ENCODE peak calls at places on chromosomes 4 and X, in eight cellular contexts. Y, K, G, R, L, P, J and N are unnamed samples.

GRCh38 chr4:168408620-168409019 is 71.7 kb downstream of the DDX60L start:
- DNase-seq in Y (peak; percentile 88), K (peak; percentile 94), G (peak; percentile 50), R (no peak), L (no peak), P (no peak), J (no peak), N (no peak)

GRCh38 chr4:140213736-140214135 is 59.8 kb upstream of the MAML3 start:
- DNase-seq in Y (peak; percentile 51), K (peak; percentile 47), G (no peak), R (no peak), L (no peak), P (no peak), J (no peak), N (no peak)

GRCh38 chr4:6032249-6033244 is 14.3 kb upstream of the C4orf50 start:
- DNase-seq in Y (no peak), K (no peak), G (no peak), R (no peak), L (no peak), P (peak; percentile 29), J (no peak), N (no peak)

GRCh38 chr4:86542319-86543027 is 51.6 kb upstream of the PTPN13 start:
- DNase-seq in Y (no peak), K (no peak), G (no peak), R (no peak), L (no peak), P (no peak), J (no peak), N (no peak)

GRCh38 chr4:1167244-1167949 is 5.0 kb downstream of the SPON2 start:
- DNase-seq in Y (peak; percentile 31), K (peak; percentile 93), G (peak; percentile 88), R (peak; percentile 88), L (peak; percentile 96), P (peak; percentile 97), J (peak; percentile 89), N (peak; percentile 86)

GRCh38 chr4:113476800-113477199 is 284.7 kb downstream of the CAMK2D start:
- DNase-seq in Y (peak; percentile 86), K (peak; percentile 67), G (no peak), R (no peak), L (no peak), P (no peak), J (no peak), N (no peak)

GRCh38 chrX:49040376-49040955 is 2.7 kb downstream of the TFE3 start:
- DNase-seq in Y (no peak), K (peak; percentile 47), G (no peak), R (no peak), L (no peak), P (no peak), J (no peak), N (no peak)

GRCh38 chr4:101471201-101471600 is 123.9 kb upstream of the PPP3CA start:
- DNase-seq in Y (no peak), K (peak; percentile 5), G (no peak), R (no peak), L (no peak), P (no peak), J (no peak), N (no peak)

GRCh38 chrX:131944936-131945902 is 77.9 kb upstream of the STK26 start:
- DNase-seq in Y (no peak), K (no peak), G (no peak), R (no peak), L (no peak), P (no peak), J (no peak), N (no peak)

GRCh38 chr4:75321484-75321883 is 192.7 kb downstream of the RCHY1 start:
- DNase-seq in Y (no peak), K (no peak), G (no peak), R (no peak), L (no peak), P (no peak), J (no peak), N (no peak)

GRCh38 chr4:140118931-140119640 is 34.9 kb downstream of the MAML3 start:
- DNase-seq in Y (no peak), K (no peak), G (no peak), R (no peak), L (no peak), P (no peak), J (no peak), N (no peak)

GRCh38 chr4:182825003-182825402 is 92.2 kb downstream of the DCTD start:
- DNase-seq in Y (no peak), K (no peak), G (no peak), R (no peak), L (no peak), P (no peak), J (no peak), N (no peak)

GRCh38 chrX:9071031-9071650 is 37.2 kb upstream of the FAM9B start:
- DNase-seq in Y (no peak), K (peak; percentile 60), G (no peak), R (no peak), L (no peak), P (no peak), J (no peak), N (no peak)

GRCh38 chrX:17922303-17922702 is 61.2 kb upstream of the RAI2 start:
- DNase-seq in Y (no peak), K (no peak), G (no peak), R (no peak), L (no peak), P (no peak), J (no peak), N (no peak)

GRCh38 chrX:26613951-26614350 is 398.0 kb downstream of the MAGEB5 start:
- DNase-seq in Y (no peak), K (peak; percentile 33), G (no peak), R (no peak), L (no peak), P (no peak), J (no peak), N (no peak)

GRCh38 chr4:89283226-89283974 is 24.2 kb downstream of the GPRIN3 start:
- DNase-seq in Y (peak; percentile 61), K (peak; percentile 63), G (no peak), R (no peak), L (no peak), P (no peak), J (peak; percentile 37), N (peak; percentile 88)

GRCh38 chr4:89276296-89276695 is 31.3 kb downstream of the GPRIN3 start:
- DNase-seq in Y (no peak), K (no peak), G (no peak), R (no peak), L (no peak), P (no peak), J (no peak), N (no peak)

GRCh38 chr4:89275587-89275986 is 32.0 kb downstream of the GPRIN3 start:
- DNase-seq in Y (no peak), K (no peak), G (no peak), R (no peak), L (no peak), P (no peak), J (no peak), N (no peak)

GRCh38 chr4:89277412-89277811 is 30.2 kb downstream of the GPRIN3 start:
- DNase-seq in Y (peak; percentile 12), K (peak; percentile 78), G (no peak), R (no peak), L (no peak), P (no peak), J (no peak), N (no peak)

DNA sequence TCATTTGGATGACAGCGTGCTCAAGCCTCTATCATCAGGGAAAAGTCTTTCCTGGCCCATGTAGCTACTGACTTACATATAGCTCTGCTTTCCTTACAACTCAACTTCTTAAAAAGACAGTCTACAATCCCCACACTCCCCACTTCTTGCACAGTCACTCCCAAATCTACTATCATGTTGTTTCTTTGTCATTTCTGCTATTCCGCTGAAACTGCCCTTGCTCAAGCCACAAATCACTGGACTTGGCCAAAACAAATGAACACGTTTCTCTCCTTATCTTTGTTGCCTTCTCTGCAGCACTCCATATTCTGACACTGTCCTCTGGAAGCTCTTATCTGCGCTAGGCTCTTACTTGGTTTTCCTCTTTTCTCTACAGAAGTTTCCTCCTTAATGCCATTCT is 28.2 kb downstream of the GPRIN3 start:
- DNase-seq in Y (no peak), K (no peak), G (no peak), R (no peak), L (no peak), P (no peak), J (no peak), N (no peak)
- H3K4me1 ChIP-seq in Y (peaks cover 6% of the 10 kb centered on the region), K (no peaks in the 10 kb centered on the region), G (no peaks in the 10 kb centered on the region), R (no peaks in the 10 kb centered on the region), L (no peaks in the 10 kb centered on the region), P (peaks cover 33% of the 10 kb centered on the region), J (no peaks in the 10 kb centered on the region), N (peaks cover 97% of the 10 kb centered on the region)

GRCh38 chrX:129609395-129609794 is 45.4 kb downstream of the APLN start:
- DNase-seq in Y (no peak), K (no peak), G (no peak), R (no peak), L (no peak), P (no peak), J (no peak), N (no peak)

GRCh38 chrX:129618997-129619396 is 35.8 kb downstream of the APLN start:
- DNase-seq in Y (no peak), K (no peak), G (no peak), R (no peak), L (no peak), P (no peak), J (no peak), N (no peak)

GRCh38 chrX:129617420-129617819 is 37.3 kb downstream of the APLN start:
- DNase-seq in Y (no peak), K (no peak), G (no peak), R (no peak), L (no peak), P (no peak), J (no peak), N (no peak)

GRCh38 chrX:129612396-129612795 is 42.4 kb downstream of the APLN start:
- DNase-seq in Y (no peak), K (no peak), G (no peak), R (no peak), L (no peak), P (no peak), J (no peak), N (no peak)

GRCh38 chrX:129613596-129613995 is 41.2 kb downstream of the APLN start:
- DNase-seq in Y (peak; percentile 37), K (no peak), G (no peak), R (no peak), L (no peak), P (no peak), J (no peak), N (peak; percentile 55)
- H3K27me3 ChIP-seq in Y (no peaks in the 10 kb centered on the region), K (no peaks in the 10 kb centered on the region), G (no peaks in the 10 kb centered on the region), R (no peaks in the 10 kb centered on the region), L (no peaks in the 10 kb centered on the region), P (no peaks in the 10 kb centered on the region), J (no peaks in the 10 kb centered on the region), N (no peaks in the 10 kb centered on the region)

DNA sequence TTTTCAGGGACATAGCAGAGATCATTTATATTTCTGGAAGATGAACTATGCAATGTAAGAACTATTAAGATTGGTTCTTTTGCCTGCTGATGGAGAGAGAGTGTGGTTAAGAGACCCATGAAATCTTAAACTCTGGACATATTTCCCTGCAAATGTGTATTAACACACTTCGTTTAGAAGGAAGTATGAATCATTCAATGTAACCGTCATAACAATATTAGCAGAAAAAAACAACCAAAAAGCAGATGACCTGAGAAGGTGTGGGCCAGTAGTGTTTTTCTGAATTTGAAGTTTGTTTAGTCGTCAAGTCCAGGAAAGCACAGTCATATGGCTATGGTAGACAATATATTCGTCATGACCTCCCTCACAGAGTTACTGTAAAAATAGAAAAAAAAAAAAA is 2.5 kb upstream of the TMPRSS11D start:
- DNase-seq in Y (peak; percentile 65), K (peak; percentile 60), G (no peak), R (no peak), L (no peak), P (no peak), J (no peak), N (no peak)
- H3K27ac ChIP-seq in Y (peak overlapping the region; percentile 88), K (peak overlapping the region; percentile 93), G (no peak overlapping the region), R (no peak overlapping the region), L (no peak overlapping the region), P (no peak overlapping the region), J (no peak overlapping the region), N (no peak overlapping the region)

GRCh38 chrX:13080128-13080795 is 35.8 kb upstream of the FAM9C start:
- DNase-seq in Y (no peak), K (no peak), G (no peak), R (no peak), L (no peak), P (no peak), J (no peak), N (no peak)
- H3K4me1 ChIP-seq in Y (no peaks in the 10 kb centered on the region), K (peaks cover 20% of the 10 kb centered on the region), G (peaks cover 1% of the 10 kb centered on the region), R (peaks cover 7% of the 10 kb centered on the region), L (peaks cover 46% of the 10 kb centered on the region), P (peaks cover 20% of the 10 kb centered on the region), J (peaks cover 27% of the 10 kb centered on the region), N (peaks cover 100% of the 10 kb centered on the region)